ENCODE peak calls at places on chromosomes 3 and 15, in six cellular contexts. V is heart left ventricle, K is IMR-90, O is PC-3, F is tibial nerve, U is adrenal gland. H is an unnamed sample.

GRCh38 chr3:46406786-46407611 is at the start of the genes CCR5AS and CCRL2:
- DNase-seq in O (peak; percentile 86), F (peak; percentile 52), V (no peak), U (peak; percentile 67), K (peak; percentile 69), H (peak; percentile 91)

GRCh38 chr3:172177046-172177445 is 137.7 kb downstream of the FNDC3B start:
- DNase-seq in V (no peak), U (no peak), K (peak; percentile 80), O (no peak), F (peak; percentile 32), H (no peak)

GRCh38 chr3:14652-15051 is 181.9 kb upstream of the CHL1 start:
- DNase-seq in K (no peak), F (no peak), O (peak; percentile 40), V (no peak), U (no peak), H (no peak)

GRCh38 chr15:95319242-95319641 is 1011.3 kb upstream of the NR2F2 start:
- DNase-seq in F (no peak), V (no peak), K (no peak), O (peak; percentile 78), U (no peak), H (no peak)

GRCh38 chr3:186783731-186784515 is 546 bp downstream of the EIF4A2 start:
- DNase-seq in K (peak; percentile 64), V (peak; percentile 95), O (peak; percentile 58), U (peak; percentile 87), F (peak; percentile 80), H (peak; percentile 87)

GRCh38 chr15:45378913-45379262 is 544 bp upstream of the GATM start:
- DNase-seq in O (no peak), U (no peak), K (no peak), F (no peak), V (no peak), H (no peak)

GRCh38 chr3:135944831-135945230 is 20.7 kb upstream of the PPP2R3A start:
- DNase-seq in K (peak; percentile 55), U (no peak), O (no peak), F (no peak), V (no peak), H (no peak)

GRCh38 chr3:4504340-4505261 is 11.5 kb downstream of the ITPR1 start:
- DNase-seq in K (no peak), V (no peak), O (peak; percentile 43), U (peak; percentile 52), F (no peak), H (peak; percentile 83)

GRCh38 chr15:33179874-33180273 is 14.6 kb downstream of the FMN1 start:
- DNase-seq in U (no peak), O (no peak), V (no peak), K (no peak), F (no peak), H (no peak)

GRCh38 chr3:100941451-100941850 is 51.8 kb downstream of the ABI3BP start:
- DNase-seq in O (no peak), F (no peak), U (no peak), K (no peak), V (no peak), H (no peak)

GRCh38 chr3:133114198-133114597 is 76.0 kb downstream of the TMEM108 start:
- DNase-seq in V (no peak), F (no peak), K (peak; percentile 21), U (no peak), O (no peak), H (no peak)

GRCh38 chr3:119627461-119627860 is 29.8 kb downstream of the PLA1A start:
- DNase-seq in O (no peak), V (no peak), F (no peak), K (no peak), U (no peak), H (no peak)

GRCh38 chr3:32758375-32758753 is 59.4 kb upstream of the TRIM71 start:
- DNase-seq in V (no peak), O (peak; percentile 15), F (no peak), U (no peak), K (peak; percentile 84), H (no peak)

GRCh38 chr15:93121089-93121488 is 32.1 kb upstream of the RGMA start:
- DNase-seq in F (no peak), V (no peak), U (no peak), K (no peak), O (no peak), H (no peak)

GRCh38 chr3:45491344-45491743 is 103.0 kb downstream of the LARS2 start:
- DNase-seq in U (no peak), V (no peak), F (no peak), K (no peak), O (no peak), H (no peak)

GRCh38 chr3:69092030-69092513 is 7.3 kb downstream of the ARL6IP5 start:
- DNase-seq in U (no peak), K (no peak), O (no peak), F (no peak), V (no peak), H (no peak)

GRCh38 chr15:101153801-101154656 is 97.8 kb downstream of the CHSY1 start:
- DNase-seq in O (no peak), U (no peak), F (no peak), V (no peak), K (no peak), H (no peak)

GRCh38 chr15:48785195-48785594 is 25.7 kb downstream of the CEP152 start:
- DNase-seq in U (no peak), V (no peak), K (no peak), F (no peak), O (no peak), H (no peak)

GRCh38 chr15:68353418-68354145 is 76.0 kb downstream of the FEM1B start:
- DNase-seq in U (no peak), O (peak; percentile 82), V (no peak), K (peak; percentile 28), F (no peak), H (no peak)

GRCh38 chr15:27490867-27491595 is 520.0 kb downstream of the GABRG3 start:
- DNase-seq in U (no peak), K (no peak), O (no peak), V (no peak), F (no peak), H (no peak)

GRCh38 chr15:69313437-69314000 is 14.8 kb downstream of the PAQR5 start:
- DNase-seq in U (peak; percentile 10), F (no peak), O (no peak), K (no peak), V (no peak), H (no peak)

GRCh38 chr15:60477991-60478632 is 830 bp downstream of the ICE2 start:
- DNase-seq in F (no peak), O (peak; percentile 23), K (peak; percentile 49), U (no peak), V (no peak), H (peak; percentile 20)

GRCh38 chr15:90264649-90265048 is 823 bp upstream of the NGRN start:
- DNase-seq in O (peak; percentile 70), U (no peak), F (no peak), K (no peak), V (no peak), H (peak; percentile 82)

GRCh38 chr3:127368186-127369032 is 80.6 kb upstream of the PRR20G start:
- DNase-seq in O (no peak), U (no peak), V (no peak), K (no peak), F (no peak), H (no peak)

GRCh38 chr3:193943200-193943599 is 192.7 kb upstream of the HES1 start:
- DNase-seq in K (no peak), U (no peak), V (no peak), F (no peak), O (no peak), H (no peak)

GRCh38 chr3:181915556-181915955 is 203.8 kb downstream of the SOX2 start:
- DNase-seq in O (no peak), V (no peak), U (no peak), F (no peak), K (no peak), H (no peak)

GRCh38 chr15:64857421-64857820 is 15.7 kb downstream of the PLEKHO2 start:
- DNase-seq in K (peak; percentile 77), U (no peak), V (no peak), O (no peak), F (no peak), H (no peak)

GRCh38 chr3:24237971-24238767 is 256.5 kb downstream of the THRB start:
- DNase-seq in O (peak; percentile 92), V (no peak), K (peak; percentile 89), U (peak; percentile 31), F (peak; percentile 76), H (peak; percentile 69)

GRCh38 chr3:151673974-151674373 is 59.8 kb upstream of the AADACL2 start:
- DNase-seq in V (no peak), F (no peak), K (no peak), O (no peak), U (no peak), H (no peak)

GRCh38 chr3:36677331-36678007 is 86.9 kb downstream of the DCLK3 start:
- DNase-seq in K (peak; percentile 90), U (no peak), F (no peak), V (no peak), O (peak; percentile 97), H (no peak)
- TF ChIP-seq CTCF in K (no peak), U (no peak), F (no peak), V (no peak), O (no peak), H (no peak)

GRCh38 chr15:80778621-80778963 is 578 bp upstream of the CEMIP start:
- DNase-seq in K (no peak), O (no peak), V (no peak), U (no peak), F (no peak), H (no peak)
- H3K27ac ChIP-seq in K (peak overlapping the region; percentile 27), O (peak overlapping the region; percentile 74), V (no peak overlapping the region), U (no peak overlapping the region), F (no peak overlapping the region), H (no peak overlapping the region)

GRCh38 chr15:78265752-78266224 is 1.4 kb downstream of the DNAJA4 start:
- DNase-seq in O (peak; percentile 66), V (no peak), K (peak; percentile 76), U (peak; percentile 31), F (no peak), H (no peak)

GRCh38 chr15:78263907-78264303 is 457 bp upstream of the DNAJA4 start:
- DNase-seq in V (no peak), O (no peak), F (no peak), U (no peak), K (no peak), H (peak; percentile 82)

GRCh38 chr15:78266229-78266628 is 1.9 kb downstream of the DNAJA4 start:
- DNase-seq in F (no peak), K (no peak), V (no peak), O (no peak), U (no peak), H (no peak)

GRCh38 chr15:78264304-78265136 is at the start of gene DNAJA4:
- DNase-seq in V (peak; percentile 82), U (peak; percentile 57), F (peak; percentile 38), O (no peak), K (no peak), H (peak; percentile 63)

GRCh38 chr15:78265137-78265460 is 737 bp downstream of the DNAJA4 start:
- DNase-seq in K (no peak), F (no peak), V (no peak), O (no peak), U (no peak), H (no peak)
- H3K4me3 ChIP-seq in K (no peak overlapping the region), F (peak overlapping the region; percentile 44), V (peak overlapping the region; percentile 75), O (peak overlapping the region; percentile 68), U (peak overlapping the region; percentile 67), H (peak overlapping the region; percentile 67)

DNA sequence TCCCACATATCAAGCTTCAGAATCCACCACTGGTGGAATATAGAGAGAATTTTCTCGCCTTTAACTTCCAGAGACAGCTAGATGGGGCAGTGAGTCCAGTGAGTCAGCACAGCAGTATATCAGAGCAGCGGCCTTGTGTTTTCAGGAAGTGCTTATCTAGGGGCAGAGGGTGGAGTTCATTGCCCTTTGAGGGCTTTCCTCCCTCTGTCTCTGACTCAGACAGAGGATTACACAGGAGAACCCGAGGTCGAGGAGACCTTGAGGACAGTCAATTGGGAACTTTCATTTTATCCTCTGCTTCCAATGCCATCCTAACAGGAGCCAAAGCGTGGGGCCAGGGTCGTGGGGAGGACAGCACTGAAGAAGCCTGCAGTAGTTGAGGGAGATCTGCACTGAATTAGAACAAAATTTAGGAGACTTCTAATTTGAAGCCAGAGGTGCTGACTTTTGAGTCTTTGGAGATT is 109.6 kb upstream of the UMPS start:
- DNase-seq in K (peak; percentile 26), O (no peak), V (no peak), F (peak; percentile 9), U (peak; percentile 89), H (peak; percentile 83)
- TF ChIP-seq CTCF in K (peak; percentile 15), O (no peak), V (peak; percentile 15), F (no peak), U (peak; percentile 23), H (peak; percentile 32)